ENCODE peak calls at places on chromosomes 13 and 19, in ten cellular contexts. K is progenitor cell of endocrine pancreas, L is fibroblast of pulmonary artery, T is colonic mucosa, U is lower leg skin, V is AG04450, R is AG09309, O is HFF-Myc, S is Caco-2, G is left ventricle myocardium inferior. E is an unnamed sample.

GRCh38 chr13:35086667-35087066 is 144.6 kb downstream of the NBEA start:
- DNase-seq in R (no peak), V (no peak), U (no peak), L (no peak), S (no peak), T (no peak), K (no peak), G (no peak), O (no peak), E (no peak)

GRCh38 chr19:48292798-48293197 is 22.9 kb downstream of the ZNF114 start:
- DNase-seq in R (no peak), K (no peak), O (no peak), L (peak), U (no peak), T (no peak), V (no peak), S (no peak), G (no peak), E (no peak)

GRCh38 chr13:73109288-73109899 is 50.6 kb downstream of the KLF5 start:
- DNase-seq in R (no peak), G (no peak), V (no peak), L (no peak), U (no peak), S (no peak), K (no peak), T (no peak), O (no peak), E (no peak)

GRCh38 chr13:43132228-43132627 is 108.8 kb downstream of the DNAJC15 start:
- DNase-seq in K (no peak), S (peak), V (no peak), L (peak), G (no peak), O (no peak), U (no peak), R (no peak), T (peak), E (no peak)

GRCh38 chr19:4988770-4989251 is 19.9 kb downstream of the KDM4B start:
- DNase-seq in L (peak), R (no peak), T (no peak), G (peak), S (no peak), K (no peak), O (no peak), U (peak), V (peak), E (no peak)

GRCh38 chr13:25756916-25757315 is 294.9 kb downstream of the SHISA2 start:
- DNase-seq in L (no peak), R (no peak), O (no peak), U (no peak), K (no peak), G (no peak), T (no peak), V (no peak), S (no peak), E (no peak)

GRCh38 chr13:93173656-93174055 is 53.0 kb upstream of the GPC6 start:
- DNase-seq in L (peak), G (no peak), S (no peak), T (no peak), R (no peak), U (no peak), O (no peak), K (no peak), V (no peak), E (no peak)

GRCh38 chr19:51359294-51359693 is 6.9 kb downstream of the ETFB start:
- DNase-seq in G (no peak), O (no peak), T (no peak), K (no peak), S (no peak), U (no peak), L (peak), V (peak), R (peak), E (no peak)

GRCh38 chr19:35095667-35096368 is 19.8 kb upstream of the FXYD3 start:
- DNase-seq in O (no peak), U (no peak), T (no peak), S (no peak), L (no peak), V (no peak), G (no peak), R (no peak), K (no peak), E (no peak)

GRCh38 chr13:26202365-26202972 is 19.6 kb downstream of the RNF6 start:
- DNase-seq in K (no peak), L (peak), V (no peak), U (no peak), G (no peak), O (no peak), S (no peak), T (no peak), R (peak), E (no peak)

GRCh38 chr19:40803857-40804782 is 5.1 kb downstream of the EGLN2 start:
- DNase-seq in G (peak), T (peak), K (no peak), L (no peak), O (no peak), R (no peak), V (no peak), U (no peak), S (no peak), E (peak)

GRCh38 chr13:76816394-76816793 is 69.8 kb downstream of the KCTD12 start:
- DNase-seq in S (no peak), R (no peak), V (no peak), T (no peak), U (no peak), L (no peak), K (no peak), G (no peak), O (no peak), E (peak)

GRCh38 chr19:57978586-57979289 is 4.4 kb upstream of the C19orf18 start:
- DNase-seq in V (no peak), R (no peak), U (no peak), G (no peak), T (no peak), S (no peak), L (peak), O (no peak), K (no peak), E (no peak)

GRCh38 chr19:9171393-9171991 is 7.3 kb upstream of the OR7D2 start:
- DNase-seq in O (no peak), L (peak), U (no peak), R (no peak), T (no peak), S (no peak), G (no peak), K (no peak), V (no peak), E (no peak)

GRCh38 chr19:1223018-1223855 is 14.6 kb downstream of the CBARP start:
- DNase-seq in S (no peak), O (no peak), V (no peak), R (no peak), K (no peak), U (no peak), G (no peak), T (no peak), L (peak), E (peak)

GRCh38 chr19:1225451-1226226 is 12.2 kb downstream of the CBARP start:
- DNase-seq in U (no peak), T (no peak), R (no peak), S (no peak), O (no peak), G (no peak), K (no peak), V (no peak), L (no peak), E (no peak)

GRCh38 chr19:1226227-1226518 is 11.6 kb downstream of the CBARP start:
- DNase-seq in L (no peak), U (no peak), R (no peak), S (no peak), V (no peak), O (no peak), T (no peak), G (no peak), K (no peak), E (no peak)

GRCh38 chr19:1224047-1224825 is 13.6 kb downstream of the CBARP start:
- DNase-seq in O (no peak), R (no peak), V (no peak), S (no peak), K (no peak), L (no peak), G (no peak), U (no peak), T (no peak), E (no peak)

GRCh38 chr19:1224847-1225246 is 13.0 kb downstream of the CBARP start:
- DNase-seq in G (no peak), K (no peak), O (no peak), L (no peak), R (no peak), S (no peak), U (no peak), T (no peak), V (no peak), E (no peak)
- TF ChIP-seq CTCF in G (no peak), K (no peak), O (no peak), L (no peak), R (no peak), S (no peak), U (no peak), T (no peak), V (no peak), E (no peak)

DNA sequence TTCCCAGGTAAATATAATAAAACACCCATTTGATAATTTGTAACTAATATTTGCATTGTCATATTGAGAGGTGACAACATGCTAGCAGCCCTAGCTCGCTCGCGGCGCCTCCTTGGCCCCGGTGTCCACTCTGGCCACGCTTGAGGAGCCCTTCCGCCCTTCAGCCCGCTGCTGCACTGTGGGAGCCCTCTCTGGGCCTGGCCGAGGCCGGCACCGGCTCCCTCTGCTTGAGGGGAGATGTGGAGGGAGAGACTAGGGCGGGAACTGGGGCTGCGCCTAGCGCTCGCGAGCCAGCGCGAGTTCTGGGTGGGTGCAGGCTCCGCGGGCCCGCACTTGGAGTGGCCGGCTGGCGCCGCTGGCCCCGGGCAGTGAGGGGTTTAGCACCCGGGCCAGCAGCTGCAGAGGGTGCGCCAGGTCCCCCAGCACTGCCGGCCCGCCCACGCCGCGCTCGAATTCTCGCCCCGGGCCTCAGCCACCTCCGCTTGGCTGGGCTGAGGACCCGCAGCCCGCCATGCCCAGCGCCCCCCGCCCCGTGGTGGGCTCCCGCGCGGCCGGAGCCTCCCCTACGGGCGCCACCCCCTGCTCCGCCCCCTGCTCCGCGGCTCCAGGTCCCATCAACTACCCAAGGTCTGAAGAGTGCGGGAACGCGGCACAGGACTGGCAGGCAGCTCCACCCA is 594.4 kb downstream of the SLITRK6 start:
- DNase-seq in S (no peak), U (no peak), G (no peak), T (no peak), K (no peak), O (no peak), R (no peak), V (no peak), L (no peak), E (no peak)
- TF ChIP-seq CTCF in S (no peak), U (no peak), G (no peak), T (no peak), K (no peak), O (no peak), R (no peak), V (no peak), L (no peak), E (no peak)

GRCh38 chr19:49502866-49503581 is 6.8 kb downstream of the RPS11 start:
- DNase-seq in K (no peak), R (peak), V (peak), T (no peak), G (no peak), O (peak), L (peak), S (peak), U (peak), E (peak)
- TF ChIP-seq CTCF in K (peak), R (peak), V (peak), T (peak), G (peak), O (peak), L (peak), S (peak), U (no peak), E (peak)

GRCh38 chr13:20188649-20189553 is 3.8 kb downstream of the GJB2 start:
- DNase-seq in U (no peak), R (no peak), G (no peak), T (peak), K (no peak), O (no peak), V (no peak), S (no peak), L (no peak), E (peak)
- TF ChIP-seq CTCF in U (no peak), R (no peak), G (no peak), T (no peak), K (peak), O (no peak), V (peak), S (peak), L (no peak), E (peak)

GRCh38 chr13:102903659-102904407 is 58.0 kb downstream of the ERCC5 start:
- DNase-seq in G (no peak), L (peak), U (no peak), K (no peak), S (no peak), O (no peak), V (no peak), R (no peak), T (no peak), E (no peak)
- TF ChIP-seq CTCF in G (peak), L (peak), U (no peak), K (peak), S (peak), O (peak), V (peak), R (peak), T (no peak), E (peak)

GRCh38 chr13:50801087-50801931 is 42.2 kb downstream of the DLEU7 start:
- DNase-seq in V (peak), L (peak), K (peak), T (peak), R (peak), O (peak), G (no peak), U (peak), S (peak), E (peak)

GRCh38 chr13:50810998-50811397 is 32.5 kb downstream of the DLEU7 start:
- DNase-seq in R (no peak), V (no peak), L (no peak), S (no peak), O (no peak), K (no peak), T (no peak), U (no peak), G (no peak), E (no peak)

GRCh38 chr13:50809133-50810090 is 34.1 kb downstream of the DLEU7 start:
- DNase-seq in G (no peak), L (no peak), O (no peak), R (peak), V (no peak), T (no peak), S (no peak), K (no peak), U (no peak), E (no peak)

GRCh38 chr13:50810468-50810867 is 33.0 kb downstream of the DLEU7 start:
- DNase-seq in R (no peak), L (no peak), G (no peak), U (no peak), O (no peak), T (no peak), K (no peak), V (no peak), S (no peak), E (no peak)

GRCh38 chr13:50805805-50806204 is 37.7 kb downstream of the DLEU7 start:
- DNase-seq in U (no peak), T (no peak), R (no peak), O (no peak), L (peak), G (no peak), V (no peak), S (no peak), K (no peak), E (no peak)
- TF ChIP-seq CTCF in U (no peak), T (no peak), R (peak), O (no peak), L (no peak), G (peak), V (no peak), S (no peak), K (no peak), E (peak)

E was measured in activated CD8-positive, alpha-beta T cell treated with anti-CD3 and anti-CD28 coated beads for 36 hours.